ENCODE peak calls at places on chromosomes 1 and 21, in seven cellular contexts. R is HFF-Myc; W is PC-3; Y is cardiac muscle cell; I is CD8-positive, alpha-beta memory T cell; M is psoas muscle; J is choroid plexus epithelial cell. F is an unnamed sample.
A peak's percentile ranks its signal among the peaks of the same experiment; 100 is the strongest.

GRCh38 chr1:24112381-24113169 is 640 bp upstream of the MYOM3 start:
- DNase-seq in Y (peak; percentile 69), J (peak; percentile 84), I (peak; percentile 67), W (peak; percentile 74), M (peak; percentile 81), R (no peak), F (peak; percentile 32)

GRCh38 chr1:116554924-116555323 is 15.9 kb downstream of the CD58 start:
- DNase-seq in M (no peak), R (no peak), J (no peak), I (no peak), W (no peak), Y (no peak), F (no peak)

GRCh38 chr1:2507744-2508155 is 18.6 kb downstream of the PANK4 start:
- DNase-seq in W (no peak), I (no peak), R (no peak), M (no peak), Y (no peak), J (no peak), F (no peak)

GRCh38 chr1:161887724-161888287 is 121.7 kb downstream of the ATF6 start:
- DNase-seq in W (no peak), R (no peak), J (no peak), Y (no peak), M (no peak), I (no peak), F (no peak)

GRCh38 chr1:99465176-99465900 is 180.6 kb upstream of the PALMD start:
- DNase-seq in Y (no peak), I (no peak), J (peak; percentile 57), R (peak; percentile 96), M (no peak), W (peak; percentile 70), F (no peak)

GRCh38 chr1:152761609-152762213 is 3.9 kb downstream of the KPRP start:
- DNase-seq in Y (no peak), W (no peak), J (no peak), I (no peak), R (no peak), M (no peak), F (no peak)

GRCh38 chr1:25196830-25197229 is 35.5 kb downstream of the SYF2 start:
- DNase-seq in Y (no peak), M (no peak), I (no peak), W (no peak), R (no peak), J (no peak), F (no peak)

GRCh38 chr1:89823679-89824292 is 3.0 kb downstream of the LRRC8D start:
- DNase-seq in W (no peak), Y (no peak), R (no peak), I (no peak), M (no peak), J (peak; percentile 46), F (no peak)

GRCh38 chr1:183089025-183089639 is 65.9 kb downstream of the LAMC1 start:
- DNase-seq in Y (no peak), R (no peak), W (peak; percentile 23), I (no peak), M (no peak), J (no peak), F (no peak)

GRCh38 chr1:183092350-183092749 is 69.1 kb downstream of the LAMC1 start:
- DNase-seq in W (no peak), R (no peak), M (no peak), Y (no peak), I (no peak), J (no peak), F (no peak)

GRCh38 chr1:183093821-183094287 is 70.6 kb downstream of the LAMC1 start:
- DNase-seq in I (no peak), Y (no peak), M (no peak), R (peak; percentile 64), W (peak; percentile 76), J (peak; percentile 37), F (no peak)

GRCh38 chr1:183093066-183093668 is 69.9 kb downstream of the LAMC1 start:
- DNase-seq in R (no peak), Y (no peak), M (no peak), J (no peak), I (no peak), W (no peak), F (no peak)

DNA sequence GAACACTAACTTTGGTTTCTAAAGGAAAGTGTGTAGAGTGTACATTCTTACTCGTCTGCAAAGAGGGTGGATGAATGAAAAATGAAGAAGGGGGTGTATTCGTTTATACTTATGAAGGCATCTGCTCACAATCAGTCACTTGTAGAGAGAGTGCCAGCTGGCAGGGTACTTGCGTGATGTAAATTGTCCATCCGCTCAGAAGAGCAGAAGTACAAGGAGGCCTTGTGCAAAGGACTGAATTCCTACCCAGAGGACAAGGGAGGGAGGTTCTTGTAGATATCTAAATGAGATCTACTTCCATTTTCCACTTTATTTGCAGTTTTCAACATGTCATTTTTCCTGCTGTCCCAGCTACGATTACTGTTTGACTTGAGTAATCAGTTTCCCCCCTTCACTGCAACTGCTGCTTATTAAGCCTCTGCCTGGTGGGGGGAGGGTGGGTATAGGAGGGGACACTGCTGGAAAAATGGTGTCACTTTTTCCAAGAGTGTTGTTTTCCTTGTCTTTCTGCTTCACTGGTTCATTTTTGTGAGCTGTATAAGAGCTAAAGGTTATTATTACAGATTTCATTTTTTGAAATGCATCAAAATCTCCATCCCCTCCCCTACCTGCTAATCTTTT is 67.3 kb downstream of the LAMC1 start:
- DNase-seq in I (no peak), W (no peak), M (peak; percentile 60), Y (no peak), J (no peak), R (no peak), F (no peak)
- H3K4me3 ChIP-seq in I (no peak overlapping the region), W (no peak overlapping the region), M (no peak overlapping the region), Y (no peak overlapping the region), J (no peak overlapping the region), R (no peak overlapping the region), F (no peak overlapping the region)

GRCh38 chr1:8318436-8318835 is 522 bp downstream of the SLC45A1 start:
- DNase-seq in J (no peak), R (no peak), W (no peak), I (no peak), M (no peak), Y (no peak), F (no peak)
- H3K4me3 ChIP-seq in J (peak overlapping the region; percentile 70), R (peak overlapping the region; percentile 45), W (peak overlapping the region; percentile 63), I (peak overlapping the region; percentile 74), M (peak overlapping the region; percentile 59), Y (peak overlapping the region; percentile 25), F (peak overlapping the region; percentile 42)

GRCh38 chr21:46621457-46622182 is 13.9 kb upstream of the PRMT2 start:
- DNase-seq in I (no peak), R (no peak), J (peak; percentile 57), W (no peak), M (no peak), Y (no peak), F (no peak)
- H3K4me3 ChIP-seq in I (peak overlapping the region; percentile 3), R (no peak overlapping the region), J (no peak overlapping the region), W (no peak overlapping the region), M (no peak overlapping the region), Y (no peak overlapping the region), F (no peak overlapping the region)

GRCh38 chr1:22303816-22304215 is 147.8 kb upstream of the ZBTB40 start:
- DNase-seq in Y (no peak), I (no peak), M (no peak), W (no peak), J (no peak), R (no peak), F (no peak)

GRCh38 chr1:22313321-22313720 is 138.3 kb upstream of the ZBTB40 start:
- DNase-seq in W (no peak), R (no peak), J (no peak), Y (no peak), M (no peak), I (no peak), F (no peak)

GRCh38 chr1:22314676-22315075 is 137.0 kb upstream of the ZBTB40 start:
- DNase-seq in W (no peak), I (no peak), J (no peak), M (no peak), R (no peak), Y (no peak), F (no peak)

GRCh38 chr1:22311461-22311860 is 140.2 kb upstream of the ZBTB40 start:
- DNase-seq in I (no peak), M (no peak), J (no peak), Y (no peak), R (no peak), W (no peak), F (no peak)

GRCh38 chr1:22309572-22309971 is 142.1 kb upstream of the ZBTB40 start:
- DNase-seq in R (no peak), W (no peak), Y (no peak), I (no peak), J (no peak), M (no peak), F (no peak)
- H3K4me3 ChIP-seq in R (no peak overlapping the region), W (no peak overlapping the region), Y (no peak overlapping the region), I (no peak overlapping the region), J (no peak overlapping the region), M (no peak overlapping the region), F (no peak overlapping the region)

F was measured in kidney epithelial cell.